ENCODE peak calls at places on chromosomes 7 and 10, in five cellular contexts. J, D, B, N and F are unnamed samples.

GRCh38 chr7:964401-965231 is 10.1 kb upstream of the ADAP1 start:
- DNase-seq in B (peak; percentile 82), J (peak; percentile 28), D (peak; percentile 81), N (peak; percentile 66), F (peak; percentile 42)

GRCh38 chr10:102795453-102796406 is 41.5 kb downstream of the CYP17A1 start:
- DNase-seq in D (no peak), B (no peak), J (no peak), N (no peak), F (no peak)

GRCh38 chr7:48680996-48681395 is 243.4 kb upstream of the CDC14C start:
- DNase-seq in B (peak; percentile 11), N (no peak), D (no peak), J (no peak), F (peak; percentile 7)

GRCh38 chr7:20798081-20798693 is 11.5 kb upstream of the SP8 start:
- DNase-seq in D (peak; percentile 58), B (peak; percentile 89), N (peak; percentile 77), J (no peak), F (peak; percentile 30)

GRCh38 chr7:104482362-104483042 is 154.1 kb downstream of the LHFPL3 start:
- DNase-seq in J (no peak), N (no peak), D (no peak), B (no peak), F (no peak)

GRCh38 chr7:100372256-100372655 is 1.0 kb upstream of the PILRA start:
- DNase-seq in N (no peak), J (peak; percentile 36), D (peak; percentile 83), B (no peak), F (peak; percentile 27)

GRCh38 chr7:90923576-90923975 is 327.5 kb downstream of the CDK14 start:
- DNase-seq in N (no peak), B (no peak), J (peak; percentile 24), D (no peak), F (no peak)

GRCh38 chr7:110224643-110225042 is 866.3 kb upstream of the LRRN3 start:
- DNase-seq in D (no peak), N (no peak), J (no peak), B (no peak), F (no peak)

GRCh38 chr7:34093276-34093675 is 187.9 kb downstream of the BMPER start:
- DNase-seq in B (no peak), N (no peak), J (no peak), D (no peak), F (no peak)

GRCh38 chr7:34091330-34091917 is 186.1 kb downstream of the BMPER start:
- DNase-seq in D (peak; percentile 70), N (peak; percentile 37), B (peak; percentile 63), J (peak; percentile 77), F (peak; percentile 90)

GRCh38 chr7:34096135-34096775 is 190.9 kb downstream of the BMPER start:
- DNase-seq in B (no peak), J (peak; percentile 98), D (peak; percentile 94), N (no peak), F (no peak)

GRCh38 chr7:34100661-34101060 is 195.3 kb downstream of the BMPER start:
- DNase-seq in D (no peak), B (no peak), N (no peak), J (no peak), F (no peak)

DNA sequence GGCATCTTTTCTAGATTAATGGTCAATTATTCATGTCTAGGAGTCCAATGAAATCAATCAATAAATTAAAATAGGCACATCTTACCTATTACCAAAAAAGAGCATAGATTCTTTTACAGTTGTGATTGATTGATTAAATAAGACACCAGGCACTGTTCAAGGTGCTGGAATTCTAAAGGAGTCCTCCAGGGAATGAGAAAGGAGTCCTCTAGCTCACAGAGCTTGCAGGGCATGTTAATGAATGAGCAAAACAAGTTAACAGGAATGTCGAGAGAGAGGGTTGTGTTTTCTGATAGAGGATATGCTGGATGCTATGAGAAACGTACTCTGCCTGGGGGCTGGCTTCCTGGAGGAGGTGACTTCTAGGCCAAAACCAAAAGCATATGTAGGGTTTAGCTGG is 191.4 kb downstream of the BMPER start:
- DNase-seq in D (peak; percentile 30), N (no peak), J (peak; percentile 6), B (no peak), F (no peak)
- H3K9me3 ChIP-seq in D (no peaks in the 10 kb centered on the region), N (peaks cover 5% of the 10 kb centered on the region), J (no peaks in the 10 kb centered on the region), B (no peaks in the 10 kb centered on the region), F (peaks cover 2% of the 10 kb centered on the region)

GRCh38 chr10:124092270-124093075 is 925 bp downstream of the CHST15 start:
- DNase-seq in N (peak; percentile 66), B (peak; percentile 87), J (peak; percentile 41), D (peak; percentile 37), F (no peak)

GRCh38 chr10:124094419-124094785 is 1.0 kb upstream of the CHST15 start:
- DNase-seq in N (no peak), B (no peak), D (no peak), J (no peak), F (no peak)

GRCh38 chr10:124091646-124092269 is 1.6 kb downstream of the CHST15 start:
- DNase-seq in N (peak; percentile 64), J (peak; percentile 42), B (peak; percentile 62), D (peak; percentile 22), F (no peak)

GRCh38 chr10:124095096-124095495 is 1.7 kb upstream of the CHST15 start:
- DNase-seq in N (no peak), J (peak; percentile 10), B (no peak), D (no peak), F (no peak)

GRCh38 chr10:124093076-124093773 is at the start of gene CHST15:
- DNase-seq in B (peak; percentile 87), J (peak; percentile 62), N (peak; percentile 77), D (peak; percentile 38), F (peak; percentile 47)
- H3K4me2 ChIP-seq in B (peak within 1 kb of the TSS; percentile 95), J (peak within 1 kb of the TSS; percentile 88), N (peak within 1 kb of the TSS; percentile 44), D (peak within 1 kb of the TSS; percentile 68), F (peak within 1 kb of the TSS; percentile 94)

GRCh38 chr10:123478112-123478511 is 188.0 kb upstream of the GPR26 start:
- DNase-seq in D (no peak), N (no peak), B (no peak), J (no peak), F (no peak)

GRCh38 chr10:123474700-123475099 is 191.5 kb upstream of the GPR26 start:
- DNase-seq in J (no peak), N (no peak), D (no peak), B (peak; percentile 40), F (no peak)

GRCh38 chr10:123480344-123480743 is 185.8 kb upstream of the GPR26 start:
- DNase-seq in D (no peak), J (no peak), N (no peak), B (no peak), F (no peak)

GRCh38 chr10:123472606-123473005 is 193.5 kb upstream of the GPR26 start:
- DNase-seq in N (peak; percentile 62), B (peak; percentile 76), J (no peak), D (no peak), F (no peak)

GRCh38 chr10:123475466-123475865 is 190.7 kb upstream of the GPR26 start:
- DNase-seq in B (no peak), J (no peak), D (no peak), N (no peak), F (no peak)
- H3K9me3 ChIP-seq in B (no peaks in the 10 kb centered on the region), J (no peaks in the 10 kb centered on the region), D (no peaks in the 10 kb centered on the region), N (no peaks in the 10 kb centered on the region), F (peaks cover 2% of the 10 kb centered on the region)

DNA sequence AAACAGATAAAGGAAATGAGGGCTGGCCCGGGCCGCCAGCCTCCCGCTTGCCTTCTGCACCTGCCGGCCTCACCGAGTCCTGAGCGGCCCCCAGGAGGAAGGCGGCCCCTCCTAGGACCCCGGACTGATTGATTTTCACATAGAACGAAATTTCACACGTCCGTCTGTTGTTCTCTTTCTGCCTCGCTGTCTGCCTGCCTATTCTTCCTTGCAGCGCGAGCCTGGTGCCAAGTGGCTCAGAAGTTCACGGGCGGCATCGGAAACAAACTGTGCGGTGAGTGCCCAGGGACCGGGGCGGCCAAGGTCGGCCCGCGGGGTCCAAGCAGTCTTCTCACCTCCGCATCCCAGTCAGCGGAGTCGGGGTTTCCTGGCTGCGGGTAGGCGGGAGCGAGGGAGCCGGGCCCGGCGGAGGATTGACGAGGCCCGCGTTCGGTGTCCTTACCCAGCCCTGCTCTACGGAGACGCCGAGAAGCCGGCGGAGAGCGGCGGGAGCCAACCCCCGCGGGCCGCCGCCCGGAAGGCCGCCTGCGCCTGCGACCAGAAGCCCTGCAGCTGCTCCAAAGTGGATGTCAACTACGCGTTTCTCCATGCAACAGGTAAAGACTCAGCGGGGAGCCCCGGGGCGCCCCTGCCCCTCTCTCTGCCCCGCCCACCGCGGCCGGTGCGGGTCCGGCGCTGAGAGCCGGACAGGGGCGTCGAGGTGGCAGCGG is 977 bp downstream of the GAD2 start:
- DNase-seq in N (peak; percentile 73), D (peak; percentile 6), B (peak; percentile 67), J (no peak), F (no peak)
- H3K4me2 ChIP-seq in N (peak overlapping the region; percentile 57), D (no peak overlapping the region), B (peak overlapping the region; percentile 79), J (no peak overlapping the region), F (peak overlapping the region; percentile 58)

GRCh38 chr10:59336632-59337031 is 25.7 kb downstream of the FAM13C start:
- DNase-seq in J (peak; percentile 99), B (no peak), D (peak; percentile 58), N (no peak), F (no peak)
- H3K9me3 ChIP-seq in J (no peaks in the 10 kb centered on the region), B (no peaks in the 10 kb centered on the region), D (no peaks in the 10 kb centered on the region), N (no peaks in the 10 kb centered on the region), F (no peaks in the 10 kb centered on the region)

GRCh38 chr10:47144525-47144924 is 155.5 kb upstream of the GDF10 start:
- DNase-seq in J (no peak), N (no peak), B (no peak), D (no peak), F (no peak)
- H3K4me2 ChIP-seq in J (no peak overlapping the region), N (no peak overlapping the region), B (no peak overlapping the region), D (no peak overlapping the region), F (no peak overlapping the region)

DNA sequence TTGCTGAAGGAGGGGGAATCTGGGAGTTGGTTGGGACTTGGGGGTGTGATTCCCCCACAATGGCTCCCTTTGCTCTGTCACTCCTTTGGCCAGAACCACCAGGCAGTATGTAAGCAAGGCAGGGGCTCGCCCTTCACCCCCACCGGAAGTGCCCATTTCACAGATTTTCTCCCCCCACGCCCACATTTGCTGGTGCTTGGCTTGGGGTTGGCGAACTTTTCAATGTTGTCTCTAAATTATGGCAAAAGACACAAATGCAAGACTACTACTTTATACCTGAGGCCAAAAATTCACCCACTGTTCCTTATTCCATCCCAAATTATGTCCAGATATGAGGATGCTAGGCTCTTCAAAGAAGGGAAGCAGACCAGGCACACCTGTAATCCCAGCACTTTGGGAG is 24.5 kb downstream of the RBAK start:
- DNase-seq in N (no peak), B (no peak), D (no peak), J (no peak), F (no peak)
- H3K9me3 ChIP-seq in N (peaks cover 32% of the 10 kb centered on the region), B (peaks cover 41% of the 10 kb centered on the region), D (peaks cover 21% of the 10 kb centered on the region), J (peaks cover 3% of the 10 kb centered on the region), F (peaks cover 18% of the 10 kb centered on the region)

GRCh38 chr7:2500701-2501100 is 18.9 kb upstream of the LFNG start:
- DNase-seq in D (no peak), N (no peak), J (no peak), B (no peak), F (no peak)
- H3K4me2 ChIP-seq in D (no peak overlapping the region), N (no peak overlapping the region), J (no peak overlapping the region), B (peak overlapping the region; percentile 56), F (no peak overlapping the region)

DNA sequence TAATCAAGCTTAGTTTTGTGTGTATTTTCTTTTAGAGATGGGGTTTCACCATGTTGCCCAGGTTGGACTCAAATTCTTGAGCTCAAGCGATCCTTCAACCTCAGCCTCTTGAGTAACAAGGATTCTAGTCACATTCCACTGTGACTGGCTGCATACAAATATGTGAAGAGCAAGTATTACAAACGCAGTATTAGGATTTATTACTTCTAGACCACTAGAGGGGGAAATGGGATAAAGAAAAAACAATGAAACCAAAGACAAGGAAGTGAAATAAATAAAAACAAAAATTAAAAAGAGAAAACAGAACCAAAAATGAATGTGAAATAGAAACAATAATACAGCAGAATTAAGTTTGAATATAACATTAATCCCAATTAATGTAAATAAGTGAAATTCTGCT is 308.7 kb downstream of the ANKRD30A start:
- DNase-seq in D (peak; percentile 19), N (no peak), J (no peak), B (no peak), F (no peak)
- H3K9me3 ChIP-seq in D (no peaks in the 10 kb centered on the region), N (peaks cover 36% of the 10 kb centered on the region), J (no peaks in the 10 kb centered on the region), B (no peaks in the 10 kb centered on the region), F (peaks cover 5% of the 10 kb centered on the region)